ENCODE peak calls at places on chromosomes 16 and 17, in six cellular contexts. K, L, D, C, F and O are unnamed samples.

GRCh38 chr16:72094266-72094610 is 591 bp downstream of the DHX38 start:
- DNase-seq in K (peak), L (no peak), D (no peak), C (peak), F (no peak), O (no peak)

GRCh38 chr17:1413281-1413791 is 13.3 kb upstream of the YWHAE start:
- DNase-seq in K (no peak), L (no peak), D (no peak), C (no peak), F (peak), O (peak)

GRCh38 chr16:1042776-1043349 is 29.7 kb upstream of the SSTR5 start:
- DNase-seq in K (no peak), L (no peak), D (no peak), C (no peak), F (no peak), O (no peak)

GRCh38 chr16:9154576-9155410 is 63.3 kb downstream of the HAPSTR1 start:
- DNase-seq in K (no peak), L (no peak), D (no peak), C (no peak), F (no peak), O (no peak)

GRCh38 chr17:78571329-78571728 is 5.9 kb downstream of the DNAH17 start:
- DNase-seq in K (no peak), L (no peak), D (no peak), C (no peak), F (no peak), O (no peak)

GRCh38 chr17:67578058-67578457 is 139.7 kb upstream of the NOL11 start:
- DNase-seq in K (no peak), L (no peak), D (no peak), C (no peak), F (no peak), O (no peak)

GRCh38 chr16:16186820-16187219 is 36.5 kb downstream of the ABCC6 start:
- DNase-seq in K (no peak), L (no peak), D (no peak), C (no peak), F (no peak), O (no peak)

GRCh38 chr17:67376509-67376891 is 581 bp upstream of the PITPNC1 start:
- DNase-seq in K (no peak), L (no peak), D (peak), C (no peak), F (peak), O (no peak)

GRCh38 chr16:1537763-1538289 is 4.4 kb downstream of the TMEM204 start:
- DNase-seq in K (no peak), L (no peak), D (no peak), C (no peak), F (no peak), O (peak)

GRCh38 chr17:51260960-51261958 is 913 bp downstream of the UTP18 start:
- DNase-seq in K (peak), L (peak), D (peak), C (peak), F (peak), O (peak)

GRCh38 chr16:73743665-73744496 is 552.7 kb upstream of the PSMD7 start:
- DNase-seq in K (no peak), L (no peak), D (no peak), C (no peak), F (no peak), O (no peak)

GRCh38 chr17:58345500-58345899 is 6.5 kb downstream of the SUPT4H1 start:
- DNase-seq in K (no peak), L (no peak), D (no peak), C (no peak), F (no peak), O (no peak)

GRCh38 chr17:42541041-42541833 is 5.2 kb downstream of the NAGLU start:
- DNase-seq in K (no peak), L (no peak), D (no peak), C (no peak), F (peak), O (no peak)

GRCh38 chr17:28405632-28406477 is at the start of gene SLC46A1:
- DNase-seq in K (peak), L (peak), D (peak), C (no peak), F (peak), O (peak)

GRCh38 chr16:67166035-67166882 is 1.7 kb downstream of the HSF4 start:
- DNase-seq in K (no peak), L (no peak), D (no peak), C (no peak), F (no peak), O (no peak)

GRCh38 chr16:12178251-12178990 is 201.9 kb downstream of the SNX29 start:
- DNase-seq in K (no peak), L (no peak), D (peak), C (no peak), F (peak), O (no peak)

GRCh38 chr16:32116080-32116479 is 137.0 kb upstream of the TP53TG3D start:
- DNase-seq in K (no peak), L (no peak), D (peak), C (no peak), F (no peak), O (peak)

GRCh38 chr17:19002805-19003542 is 1.6 kb downstream of the FAM83G start:
- DNase-seq in K (no peak), L (no peak), D (no peak), C (no peak), F (peak), O (no peak)

GRCh38 chr16:86026916-86027315 is 128.0 kb downstream of the IRF8 start:
- DNase-seq in K (no peak), L (no peak), D (peak), C (no peak), F (no peak), O (peak)

GRCh38 chr16:30780021-30780420 is 7.0 kb downstream of the ZNF629 start:
- DNase-seq in K (no peak), L (no peak), D (no peak), C (no peak), F (no peak), O (no peak)

GRCh38 chr16:66044089-66044488 is 322.4 kb upstream of the CDH5 start:
- DNase-seq in K (no peak), L (no peak), D (no peak), C (no peak), F (no peak), O (no peak)

GRCh38 chr16:4800290-4801041 is 2.0 kb downstream of the ROGDI start:
- DNase-seq in K (no peak), L (no peak), D (no peak), C (no peak), F (no peak), O (no peak)

GRCh38 chr17:62188713-62189112 is 123.6 kb upstream of the MED13 start:
- DNase-seq in K (no peak), L (no peak), D (no peak), C (no peak), F (no peak), O (no peak)